ENCODE peak calls at places on chromosomes 2 and 18, in eight cellular contexts. One of them, this sample, is unnamed.
A peak's percentile ranks its signal among the peaks of the same experiment; 100 is the strongest.

GRCh38 chr2:126656311-126657145 is 570 bp downstream of the GYPC start:
- DNase-seq in dorsolateral prefrontal cortex: no peak
- DNase-seq in memory B cell: peak; percentile 34
- DNase-seq in NCI-H2081: no peak
- DNase-seq in NCI-H774: no peak
- DNase-seq in GM04504: no peak
- DNase-seq in germinal center: peak; percentile 78
- DNase-seq in neural progenitor cell: peak; percentile 72
- DNase-seq in this sample: no peak

GRCh38 chr2:170743530-170744239 is 26.5 kb upstream of the ERICH2 start:
- DNase-seq in dorsolateral prefrontal cortex: no peak
- DNase-seq in GM04504: no peak
- DNase-seq in memory B cell: no peak
- DNase-seq in NCI-H774: no peak
- DNase-seq in NCI-H2081: no peak
- DNase-seq in germinal center: no peak
- DNase-seq in neural progenitor cell: no peak
- DNase-seq in this sample: no peak

GRCh38 chr2:95346738-95347671 is 49.9 kb downstream of the KCNIP3 start:
- DNase-seq in GM04504: no peak
- DNase-seq in memory B cell: no peak
- DNase-seq in NCI-H2081: no peak
- DNase-seq in dorsolateral prefrontal cortex: no peak
- DNase-seq in NCI-H774: no peak
- DNase-seq in neural progenitor cell: peak; percentile 59
- DNase-seq in germinal center: no peak
- DNase-seq in this sample: peak; percentile 30

GRCh38 chr18:10080372-10080771 is 166.6 kb downstream of the VAPA start:
- DNase-seq in germinal center: no peak
- DNase-seq in NCI-H2081: no peak
- DNase-seq in GM04504: no peak
- DNase-seq in memory B cell: no peak
- DNase-seq in neural progenitor cell: no peak
- DNase-seq in dorsolateral prefrontal cortex: no peak
- DNase-seq in NCI-H774: no peak
- DNase-seq in this sample: no peak

GRCh38 chr2:20604401-20604911 is 46.4 kb downstream of the HS1BP3 start:
- DNase-seq in GM04504: no peak
- DNase-seq in dorsolateral prefrontal cortex: no peak
- DNase-seq in NCI-H2081: no peak
- DNase-seq in germinal center: no peak
- DNase-seq in neural progenitor cell: no peak
- DNase-seq in NCI-H774: no peak
- DNase-seq in memory B cell: no peak
- DNase-seq in this sample: no peak

GRCh38 chr2:85930129-85931124 is 41.6 kb upstream of the ST3GAL5 start:
- DNase-seq in germinal center: no peak
- DNase-seq in NCI-H774: no peak
- DNase-seq in NCI-H2081: no peak
- DNase-seq in dorsolateral prefrontal cortex: no peak
- DNase-seq in neural progenitor cell: no peak
- DNase-seq in memory B cell: no peak
- DNase-seq in GM04504: no peak
- DNase-seq in this sample: no peak

GRCh38 chr18:59393381-59393780 is 34.3 kb upstream of the LMAN1 start:
- DNase-seq in NCI-H2081: no peak
- DNase-seq in NCI-H774: no peak
- DNase-seq in germinal center: no peak
- DNase-seq in neural progenitor cell: no peak
- DNase-seq in GM04504: no peak
- DNase-seq in memory B cell: no peak
- DNase-seq in dorsolateral prefrontal cortex: no peak
- DNase-seq in this sample: no peak

GRCh38 chr2:168470188-168470879 is 14.3 kb downstream of the CERS6 start:
- DNase-seq in GM04504: no peak
- DNase-seq in germinal center: no peak
- DNase-seq in neural progenitor cell: peak; percentile 71
- DNase-seq in NCI-H774: no peak
- DNase-seq in dorsolateral prefrontal cortex: no peak
- DNase-seq in memory B cell: no peak
- DNase-seq in NCI-H2081: no peak
- DNase-seq in this sample: no peak

GRCh38 chr2:175976758-175977157 is 25.3 kb downstream of the LNPK start:
- DNase-seq in dorsolateral prefrontal cortex: no peak
- DNase-seq in GM04504: no peak
- DNase-seq in NCI-H774: no peak
- DNase-seq in NCI-H2081: no peak
- DNase-seq in memory B cell: no peak
- DNase-seq in germinal center: no peak
- DNase-seq in neural progenitor cell: no peak
- DNase-seq in this sample: no peak

GRCh38 chr2:223967981-223968380 is 10.7 kb downstream of the MRPL44 start:
- DNase-seq in dorsolateral prefrontal cortex: no peak
- DNase-seq in memory B cell: no peak
- DNase-seq in germinal center: no peak
- DNase-seq in NCI-H774: no peak
- DNase-seq in NCI-H2081: no peak
- DNase-seq in neural progenitor cell: no peak
- DNase-seq in GM04504: no peak
- DNase-seq in this sample: no peak

GRCh38 chr2:18271370-18272147 is 288.9 kb downstream of the RDH14 start:
- DNase-seq in memory B cell: no peak
- DNase-seq in NCI-H774: no peak
- DNase-seq in GM04504: no peak
- DNase-seq in dorsolateral prefrontal cortex: no peak
- DNase-seq in germinal center: no peak
- DNase-seq in neural progenitor cell: no peak
- DNase-seq in NCI-H2081: no peak
- DNase-seq in this sample: no peak

GRCh38 chr18:23617412-23618009 is 31.2 kb upstream of the NPC1 start:
- DNase-seq in germinal center: no peak
- DNase-seq in memory B cell: no peak
- DNase-seq in NCI-H2081: no peak
- DNase-seq in dorsolateral prefrontal cortex: no peak
- DNase-seq in neural progenitor cell: no peak
- DNase-seq in GM04504: no peak
- DNase-seq in NCI-H774: no peak
- DNase-seq in this sample: no peak

GRCh38 chr2:65265090-65266045 is 37.7 kb downstream of the ACTR2 start:
- DNase-seq in memory B cell: no peak
- DNase-seq in NCI-H774: peak; percentile 36
- DNase-seq in germinal center: peak; percentile 24
- DNase-seq in NCI-H2081: peak; percentile 42
- DNase-seq in neural progenitor cell: peak; percentile 66
- DNase-seq in GM04504: peak; percentile 56
- DNase-seq in dorsolateral prefrontal cortex: peak; percentile 50
- DNase-seq in this sample: no peak

GRCh38 chr2:12549641-12550040 is 167.1 kb upstream of the TRIB2 start:
- DNase-seq in NCI-H774: no peak
- DNase-seq in germinal center: no peak
- DNase-seq in neural progenitor cell: no peak
- DNase-seq in GM04504: no peak
- DNase-seq in NCI-H2081: no peak
- DNase-seq in memory B cell: no peak
- DNase-seq in dorsolateral prefrontal cortex: no peak
- DNase-seq in this sample: no peak

GRCh38 chr2:127605691-127606277 is 40.2 kb upstream of the GPR17 start:
- DNase-seq in memory B cell: no peak
- DNase-seq in dorsolateral prefrontal cortex: no peak
- DNase-seq in NCI-H2081: no peak
- DNase-seq in GM04504: no peak
- DNase-seq in NCI-H774: no peak
- DNase-seq in germinal center: peak; percentile 51
- DNase-seq in neural progenitor cell: no peak
- DNase-seq in this sample: no peak

GRCh38 chr18:398866-399637 is 101.4 kb downstream of the COLEC12 start:
- DNase-seq in germinal center: no peak
- DNase-seq in memory B cell: no peak
- DNase-seq in dorsolateral prefrontal cortex: no peak
- DNase-seq in NCI-H774: no peak
- DNase-seq in NCI-H2081: peak; percentile 34
- DNase-seq in GM04504: no peak
- DNase-seq in neural progenitor cell: no peak
- DNase-seq in this sample: no peak